ENCODE peak calls at places on chromosome 11, in eight cellular contexts. D is HCT116; M is lower lobe of right lung; B is effector memory CD4-positive, alpha-beta T cell; H is SJSA1; P is A673; J is bronchial epithelial cell; T is Karpas-422. R is an unnamed sample.
A peak's percentile ranks its signal among the peaks of the same experiment; 100 is the strongest.

GRCh38 chr11:59616396-59616982 is 915 bp upstream of the OSBP start:
- DNase-seq in D (no peak), M (peak; percentile 98), B (no peak), H (no peak), P (no peak), J (no peak), T (peak; percentile 47), R (no peak)

GRCh38 chr11:65719887-65720236 is 736 bp downstream of the RNASEH2C start:
- DNase-seq in D (no peak), M (peak; percentile 49), B (no peak), H (peak; percentile 83), P (peak; percentile 40), J (peak; percentile 24), T (peak; percentile 69), R (peak; percentile 85)

GRCh38 chr11:2891291-2891690 is 5.7 kb upstream of the CDKN1C start:
- DNase-seq in D (no peak), M (no peak), B (no peak), H (no peak), P (peak; percentile 53), J (no peak), T (no peak), R (peak; percentile 81)

GRCh38 chr11:92941676-92942571 is 27.5 kb upstream of the MTNR1B start:
- DNase-seq in D (peak; percentile 18), M (no peak), B (no peak), H (no peak), P (peak; percentile 61), J (peak; percentile 28), T (peak; percentile 90), R (peak; percentile 71)

GRCh38 chr11:12185914-12186313 is 75.5 kb downstream of the MICAL2 start:
- DNase-seq in D (no peak), M (peak; percentile 75), B (no peak), H (peak; percentile 73), P (peak; percentile 74), J (no peak), T (no peak), R (peak; percentile 47)

GRCh38 chr11:93700830-93701229 is 39.3 kb downstream of the CEP295 start:
- DNase-seq in D (no peak), M (no peak), B (no peak), H (no peak), P (no peak), J (no peak), T (no peak), R (no peak)

GRCh38 chr11:61752117-61752924 is at the start of gene MYRF:
- DNase-seq in D (no peak), M (peak; percentile 61), B (peak; percentile 43), H (no peak), P (peak; percentile 73), J (no peak), T (no peak), R (peak; percentile 96)

GRCh38 chr11:128156486-128156885 is 430.9 kb downstream of the ETS1 start:
- DNase-seq in D (no peak), M (no peak), B (no peak), H (no peak), P (no peak), J (peak; percentile 73), T (no peak), R (no peak)

GRCh38 chr11:27464155-27464759 is 8.3 kb downstream of the LGR4 start:
- DNase-seq in D (no peak), M (no peak), B (no peak), H (no peak), P (no peak), J (peak; percentile 86), T (no peak), R (no peak)

GRCh38 chr11:34333787-34334186 is 24.0 kb downstream of the ABTB2 start:
- DNase-seq in D (no peak), M (no peak), B (no peak), H (no peak), P (no peak), J (no peak), T (no peak), R (no peak)
- H3K4me3 ChIP-seq in D (no peak overlapping the region), M (no peak overlapping the region), B (no peak overlapping the region), H (no peak overlapping the region), P (no peak overlapping the region), J (no peak overlapping the region), T (no peak overlapping the region), R (no peak overlapping the region)

GRCh38 chr11:113022267-113022666 is 61.0 kb downstream of the NCAM1 start:
- DNase-seq in D (no peak), M (no peak), B (no peak), H (no peak), P (no peak), J (no peak), T (no peak), R (no peak)
- H3K36me3 ChIP-seq in D (no peaks in the 10 kb centered on the region), M (no peaks in the 10 kb centered on the region), B (no peaks in the 10 kb centered on the region), H (no peaks in the 10 kb centered on the region), P (no peaks in the 10 kb centered on the region), J (no peaks in the 10 kb centered on the region), T (no peaks in the 10 kb centered on the region), R (no peaks in the 10 kb centered on the region)

GRCh38 chr11:29629281-29629680 is 387.5 kb downstream of the KCNA4 start:
- DNase-seq in D (no peak), M (no peak), B (no peak), H (no peak), P (no peak), J (peak; percentile 46), T (no peak), R (no peak)
- H3K27me3 ChIP-seq in D (no peaks in the 10 kb centered on the region), M (no peaks in the 10 kb centered on the region), B (no peaks in the 10 kb centered on the region), H (no peaks in the 10 kb centered on the region), P (no peaks in the 10 kb centered on the region), J (no peaks in the 10 kb centered on the region), T (no peaks in the 10 kb centered on the region), R (no peaks in the 10 kb centered on the region)

GRCh38 chr11:134469627-134470026 is 57.6 kb upstream of the B3GAT1 start:
- DNase-seq in D (peak; percentile 24), M (no peak), B (no peak), H (no peak), P (peak; percentile 16), J (no peak), T (peak; percentile 55), R (peak; percentile 64)

GRCh38 chr11:134472188-134472455 is 60.1 kb upstream of the B3GAT1 start:
- DNase-seq in D (no peak), M (no peak), B (no peak), H (no peak), P (no peak), J (no peak), T (no peak), R (no peak)

GRCh38 chr11:134474070-134474860 is 62.2 kb upstream of the B3GAT1 start:
- DNase-seq in D (no peak), M (no peak), B (no peak), H (no peak), P (no peak), J (no peak), T (no peak), R (no peak)

GRCh38 chr11:134470238-134470637 is 58.2 kb upstream of the B3GAT1 start:
- DNase-seq in D (no peak), M (no peak), B (no peak), H (no peak), P (no peak), J (no peak), T (no peak), R (no peak)

DNA sequence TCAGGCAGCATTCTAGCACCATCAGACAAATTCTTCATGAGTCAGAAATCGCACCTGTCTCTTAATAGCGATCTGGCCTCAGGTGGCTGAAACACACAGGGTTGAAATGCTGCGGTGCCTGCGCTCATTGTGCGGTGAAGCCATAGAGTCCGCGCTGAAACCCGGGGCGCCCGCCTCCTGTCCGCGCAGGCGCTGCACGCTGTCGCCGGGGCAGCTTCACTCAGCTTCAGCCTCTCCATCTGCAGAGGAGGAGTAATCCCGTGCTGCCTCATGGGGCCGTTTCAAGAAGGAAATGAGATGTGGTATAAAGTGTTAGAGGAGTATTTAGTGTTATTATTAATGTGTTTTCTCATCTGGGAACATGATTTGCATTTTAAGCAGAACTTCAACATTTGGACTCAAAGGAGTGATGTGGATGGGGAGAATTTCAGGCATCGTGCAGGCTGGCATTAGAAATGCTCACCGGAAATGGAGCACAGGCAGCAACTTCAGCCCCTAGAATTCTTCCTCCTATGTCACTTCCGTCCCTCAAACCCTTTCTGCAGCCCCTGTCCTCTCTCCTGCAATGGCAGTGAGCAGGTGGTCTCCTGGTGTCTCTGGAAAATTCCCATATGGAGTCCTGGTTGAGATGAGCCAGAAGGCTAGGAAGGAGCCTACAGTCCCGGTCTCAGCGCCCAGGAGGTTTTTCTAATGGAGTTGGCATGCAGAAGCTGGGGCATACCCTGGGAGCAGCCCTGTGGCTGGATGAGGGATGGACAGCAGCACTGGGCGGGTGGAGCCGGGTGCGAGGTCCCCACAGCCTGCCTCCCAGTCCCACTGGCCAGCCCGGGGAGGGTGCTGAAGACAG is 59.5 kb upstream of the B3GAT1 start:
- DNase-seq in D (no peak), M (no peak), B (no peak), H (no peak), P (no peak), J (no peak), T (no peak), R (no peak)
- H3K4me3 ChIP-seq in D (no peak overlapping the region), M (no peak overlapping the region), B (no peak overlapping the region), H (no peak overlapping the region), P (no peak overlapping the region), J (no peak overlapping the region), T (no peak overlapping the region), R (no peak overlapping the region)